ENCODE peak calls at places on chromosomes 6 and 20, in nine cellular contexts. Y is astrocyte of the spinal cord, K is fibroblast of lung, I is fibroblast of pulmonary artery, F is GM23338, H is fibroblast of the aortic adventitia, N is DND-41, R is esophagus muscularis mucosa, D is tibial artery. A is an unnamed sample.

GRCh38 chr6:95094751-95095150 is 482.6 kb upstream of the MANEA start:
- DNase-seq in H (peak; percentile 63), F (no peak), D (no peak), N (no peak), I (peak; percentile 50), R (no peak), K (peak; percentile 62), Y (peak; percentile 71), A (no peak)

GRCh38 chr6:169700296-169700695 is 1.5 kb downstream of the WDR27 start:
- DNase-seq in N (no peak), D (no peak), F (peak; percentile 38), I (no peak), K (peak; percentile 15), R (no peak), Y (peak; percentile 35), H (peak; percentile 37), A (no peak)

GRCh38 chr6:127737768-127738167 is 160.8 kb downstream of the C6orf58 start:
- DNase-seq in I (no peak), Y (no peak), H (no peak), R (no peak), F (no peak), N (no peak), K (peak; percentile 4), D (no peak), A (no peak)

GRCh38 chr20:33684533-33685327 is 1.5 kb downstream of the E2F1 start:
- DNase-seq in F (peak; percentile 65), K (no peak), I (peak; percentile 26), R (no peak), N (peak; percentile 42), Y (no peak), H (no peak), D (no peak), A (no peak)

GRCh38 chr20:49729780-49730179 is 16.1 kb upstream of the B4GALT5 start:
- DNase-seq in I (peak; percentile 62), H (peak; percentile 82), R (no peak), D (peak; percentile 7), Y (no peak), N (no peak), F (no peak), K (no peak), A (peak; percentile 81)

GRCh38 chr20:10492065-10492464 is 57.0 kb downstream of the SLX4IP start:
- DNase-seq in N (no peak), D (no peak), H (peak; percentile 53), R (no peak), F (no peak), K (peak; percentile 52), Y (peak; percentile 52), I (peak; percentile 68), A (no peak)

GRCh38 chr6:110404602-110405001 is 10.8 kb downstream of the DDO start:
- DNase-seq in H (peak; percentile 50), Y (no peak), N (no peak), R (no peak), I (peak; percentile 42), D (no peak), F (no peak), K (peak; percentile 20), A (no peak)

GRCh38 chr20:6566821-6567220 is 200.7 kb upstream of the BMP2 start:
- DNase-seq in H (peak; percentile 66), K (peak; percentile 90), F (no peak), N (no peak), Y (peak; percentile 83), R (no peak), D (no peak), I (peak; percentile 89), A (no peak)

GRCh38 chr20:62938105-62938888 is at the start of gene GID8:
- DNase-seq in Y (peak; percentile 49), K (peak; percentile 46), D (peak; percentile 71), F (peak; percentile 65), N (peak; percentile 52), H (peak; percentile 48), I (peak; percentile 49), R (no peak), A (no peak)

GRCh38 chr20:50291428-50292323 is 101.0 kb downstream of the CEBPB start:
- DNase-seq in D (no peak), F (no peak), R (no peak), K (no peak), I (no peak), N (no peak), H (no peak), Y (no peak), A (no peak)

GRCh38 chr6:6315660-6316059 is 4.8 kb downstream of the F13A1 start:
- DNase-seq in I (peak; percentile 44), F (peak; percentile 79), Y (peak; percentile 43), K (peak; percentile 31), D (no peak), H (peak; percentile 42), N (peak; percentile 32), R (no peak), A (no peak)

GRCh38 chr6:26520088-26520839 is 17.9 kb upstream of the HMGN4 start:
- DNase-seq in D (peak; percentile 81), K (no peak), Y (peak; percentile 74), I (no peak), F (no peak), R (no peak), H (no peak), N (no peak), A (no peak)

GRCh38 chr20:46012926-46013825 is 4.5 kb downstream of the MMP9 start:
- DNase-seq in Y (no peak), N (no peak), K (no peak), F (no peak), I (no peak), D (no peak), H (no peak), R (no peak), A (no peak)

GRCh38 chr6:151679081-151679480 is 128.4 kb upstream of the ESR1 start:
- DNase-seq in D (no peak), H (peak; percentile 70), R (no peak), K (peak; percentile 28), F (no peak), Y (peak; percentile 14), N (no peak), I (peak; percentile 38), A (no peak)

GRCh38 chr6:54308677-54309315 is 555 bp downstream of the TINAG start:
- DNase-seq in H (no peak), Y (no peak), I (no peak), N (no peak), F (no peak), D (no peak), R (no peak), K (no peak), A (no peak)

GRCh38 chr6:54308240-54308639 is at the start of gene TINAG:
- DNase-seq in H (no peak), F (no peak), K (no peak), I (no peak), D (no peak), R (no peak), Y (no peak), N (no peak), A (no peak)

GRCh38 chr6:54307412-54308036 is 717 bp upstream of the TINAG start:
- DNase-seq in Y (no peak), K (no peak), H (no peak), F (no peak), N (no peak), I (no peak), R (no peak), D (no peak), A (no peak)

GRCh38 chr6:54315692-54316091 is 7.5 kb downstream of the TINAG start:
- DNase-seq in N (no peak), H (no peak), F (no peak), K (no peak), D (no peak), Y (no peak), I (no peak), R (no peak), A (no peak)

GRCh38 chr6:54310377-54311152 is 2.3 kb downstream of the TINAG start:
- DNase-seq in K (no peak), R (no peak), D (no peak), I (no peak), H (no peak), N (no peak), F (no peak), Y (no peak), A (no peak)
- TF ChIP-seq CTCF in K (no peak), R (no peak), D (no peak), I (no peak), H (no peak), N (no peak), F (no peak), Y (no peak), A (no peak)

GRCh38 chr20:24868396-24868927 is 80.6 kb upstream of the CST7 start:
- DNase-seq in Y (no peak), F (no peak), N (no peak), K (no peak), D (no peak), R (peak; percentile 78), I (no peak), H (no peak), A (no peak)
- H3K4me3 ChIP-seq in Y (no peak overlapping the region), F (no peak overlapping the region), N (no peak overlapping the region), K (no peak overlapping the region), D (no peak overlapping the region), R (no peak overlapping the region), I (no peak overlapping the region), H (no peak overlapping the region), A (no peak overlapping the region)

GRCh38 chr20:58832442-58832841 is 18.3 kb downstream of the GNAS-AS1 start:
- DNase-seq in K (peak; percentile 19), F (no peak), R (no peak), N (no peak), Y (no peak), I (peak; percentile 27), H (no peak), D (no peak), A (no peak)

GRCh38 chr20:58828141-58828540 is 22.6 kb downstream of the GNAS-AS1 start:
- DNase-seq in K (no peak), I (no peak), D (no peak), H (no peak), Y (no peak), R (no peak), F (no peak), N (no peak), A (no peak)

GRCh38 chr20:58825450-58825849 is 25.3 kb downstream of the GNAS-AS1 start:
- DNase-seq in R (no peak), I (no peak), D (no peak), H (no peak), K (no peak), Y (no peak), F (no peak), N (no peak), A (no peak)

GRCh38 chr20:58826271-58826670 is 24.4 kb downstream of the GNAS-AS1 start:
- DNase-seq in N (no peak), H (no peak), D (no peak), F (no peak), I (no peak), Y (no peak), R (no peak), K (no peak), A (no peak)

DNA sequence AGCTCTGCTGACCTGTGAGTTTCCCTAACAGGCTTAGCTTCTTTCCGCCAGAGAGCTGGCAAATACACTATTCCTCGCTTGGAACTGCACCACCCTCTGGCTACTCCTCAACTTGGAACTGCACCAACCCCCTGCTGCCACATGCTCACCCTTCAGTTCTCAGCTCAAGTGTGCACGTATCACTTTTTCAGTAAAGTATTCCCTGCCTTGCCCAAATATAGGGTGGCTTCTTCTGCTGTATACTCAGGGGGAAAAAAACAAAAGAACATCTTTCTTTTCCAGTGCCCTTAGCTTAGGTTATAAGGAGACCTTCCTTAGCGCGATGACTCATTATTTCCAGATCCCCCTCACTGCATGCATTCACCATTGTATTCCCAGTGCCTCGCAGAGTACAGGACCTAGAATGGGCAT is 21.2 kb downstream of the GNAS-AS1 start:
- DNase-seq in Y (peak; percentile 47), D (peak; percentile 83), F (no peak), R (no peak), K (no peak), N (no peak), H (peak; percentile 66), I (peak; percentile 11), A (no peak)
- TF ChIP-seq CTCF in Y (no peak), D (no peak), F (no peak), R (no peak), K (no peak), N (no peak), H (no peak), I (no peak), A (no peak)

GRCh38 chr6:1312193-1312443 is 220 bp downstream of the FOXQ1 start:
- DNase-seq in Y (no peak), R (no peak), N (no peak), K (no peak), I (no peak), H (no peak), D (no peak), F (no peak), A (no peak)
- H3K4me3 ChIP-seq in Y (peak overlapping the region; percentile 34), R (peak overlapping the region; percentile 64), N (no peak overlapping the region), K (peak overlapping the region; percentile 75), I (no peak overlapping the region), H (peak overlapping the region; percentile 53), D (peak overlapping the region; percentile 34), F (peak overlapping the region; percentile 67), A (peak overlapping the region; percentile 52)

A was measured in AG04449.